ENCODE peak calls at places on chromosomes 2 and 18, in seven cellular contexts. One of them, this sample, is unnamed.

GRCh38 chr2:177169810-177170514 is 42.6 kb upstream of the HNRNPA3 start:
- DNase-seq in GM23248: no peak
- DNase-seq in A549: no peak
- DNase-seq in right atrium auricular region: no peak
- DNase-seq in CD8-positive, alpha-beta T cell: no peak
- DNase-seq in aorta: no peak
- DNase-seq in brain microvascular endothelial cell: no peak
- DNase-seq in this sample: no peak

GRCh38 chr18:51337406-51337805 is 139.9 kb upstream of the MEX3C start:
- DNase-seq in aorta: no peak
- DNase-seq in CD8-positive, alpha-beta T cell: no peak
- DNase-seq in right atrium auricular region: no peak
- DNase-seq in brain microvascular endothelial cell: peak
- DNase-seq in A549: no peak
- DNase-seq in GM23248: peak
- DNase-seq in this sample: no peak

GRCh38 chr2:144156736-144157645 is 362.9 kb downstream of the ZEB2 start:
- DNase-seq in brain microvascular endothelial cell: peak
- DNase-seq in CD8-positive, alpha-beta T cell: no peak
- DNase-seq in GM23248: no peak
- DNase-seq in right atrium auricular region: no peak
- DNase-seq in aorta: no peak
- DNase-seq in A549: no peak
- DNase-seq in this sample: no peak

GRCh38 chr2:63903003-63903402 is 61.3 kb downstream of the UGP2 start:
- DNase-seq in A549: peak
- DNase-seq in GM23248: peak
- DNase-seq in right atrium auricular region: no peak
- DNase-seq in CD8-positive, alpha-beta T cell: no peak
- DNase-seq in aorta: no peak
- DNase-seq in brain microvascular endothelial cell: peak
- DNase-seq in this sample: no peak

GRCh38 chr2:239498981-239499633 is 98.3 kb upstream of the HDAC4 start:
- DNase-seq in brain microvascular endothelial cell: no peak
- DNase-seq in aorta: peak
- DNase-seq in CD8-positive, alpha-beta T cell: no peak
- DNase-seq in right atrium auricular region: peak
- DNase-seq in A549: no peak
- DNase-seq in GM23248: peak
- DNase-seq in this sample: no peak

GRCh38 chr2:30661173-30662107 is 145.8 kb downstream of the CAPN13 start:
- DNase-seq in CD8-positive, alpha-beta T cell: no peak
- DNase-seq in aorta: no peak
- DNase-seq in right atrium auricular region: peak
- DNase-seq in A549: no peak
- DNase-seq in GM23248: no peak
- DNase-seq in brain microvascular endothelial cell: no peak
- DNase-seq in this sample: no peak

GRCh38 chr2:241467777-241468570 is 40.4 kb downstream of the STK25 start:
- DNase-seq in right atrium auricular region: no peak
- DNase-seq in brain microvascular endothelial cell: no peak
- DNase-seq in A549: no peak
- DNase-seq in aorta: no peak
- DNase-seq in GM23248: no peak
- DNase-seq in CD8-positive, alpha-beta T cell: no peak
- DNase-seq in this sample: no peak

GRCh38 chr2:241762933-241763369 is 13.7 kb upstream of the GAL3ST2 start:
- DNase-seq in A549: no peak
- DNase-seq in GM23248: no peak
- DNase-seq in brain microvascular endothelial cell: no peak
- DNase-seq in right atrium auricular region: no peak
- DNase-seq in CD8-positive, alpha-beta T cell: peak
- DNase-seq in aorta: no peak
- DNase-seq in this sample: no peak

GRCh38 chr18:6661692-6662415 is 67.7 kb upstream of the ARHGAP28 start:
- DNase-seq in right atrium auricular region: no peak
- DNase-seq in brain microvascular endothelial cell: no peak
- DNase-seq in A549: no peak
- DNase-seq in GM23248: no peak
- DNase-seq in CD8-positive, alpha-beta T cell: no peak
- DNase-seq in aorta: no peak
- DNase-seq in this sample: no peak

GRCh38 chr2:219045937-219046550 is 4.7 kb upstream of the CFAP65 start:
- DNase-seq in GM23248: peak
- DNase-seq in CD8-positive, alpha-beta T cell: no peak
- DNase-seq in right atrium auricular region: no peak
- DNase-seq in aorta: no peak
- DNase-seq in A549: no peak
- DNase-seq in brain microvascular endothelial cell: peak
- DNase-seq in this sample: no peak

GRCh38 chr2:58895849-58896248 is 654.7 kb upstream of the FANCL start:
- DNase-seq in aorta: no peak
- DNase-seq in brain microvascular endothelial cell: no peak
- DNase-seq in right atrium auricular region: no peak
- DNase-seq in CD8-positive, alpha-beta T cell: no peak
- DNase-seq in A549: no peak
- DNase-seq in GM23248: peak
- DNase-seq in this sample: no peak

GRCh38 chr2:122062506-122062905 is 307.1 kb downstream of the TSN start:
- DNase-seq in CD8-positive, alpha-beta T cell: no peak
- DNase-seq in brain microvascular endothelial cell: no peak
- DNase-seq in right atrium auricular region: no peak
- DNase-seq in GM23248: peak
- DNase-seq in aorta: no peak
- DNase-seq in A549: no peak
- DNase-seq in this sample: no peak

GRCh38 chr2:213021971-213022899 is 129.2 kb downstream of the IKZF2 start:
- DNase-seq in GM23248: peak
- DNase-seq in brain microvascular endothelial cell: peak
- DNase-seq in CD8-positive, alpha-beta T cell: no peak
- DNase-seq in right atrium auricular region: no peak
- DNase-seq in A549: no peak
- DNase-seq in aorta: no peak
- DNase-seq in this sample: no peak

GRCh38 chr2:172995323-172996244 is 80.1 kb upstream of the MAP3K20 start:
- DNase-seq in brain microvascular endothelial cell: peak
- DNase-seq in right atrium auricular region: no peak
- DNase-seq in aorta: peak
- DNase-seq in CD8-positive, alpha-beta T cell: no peak
- DNase-seq in GM23248: peak
- DNase-seq in A549: peak
- DNase-seq in this sample: no peak

GRCh38 chr2:20586379-20586715 is 64.6 kb downstream of the HS1BP3 start:
- DNase-seq in right atrium auricular region: no peak
- DNase-seq in aorta: no peak
- DNase-seq in brain microvascular endothelial cell: no peak
- DNase-seq in A549: no peak
- DNase-seq in GM23248: no peak
- DNase-seq in CD8-positive, alpha-beta T cell: no peak
- DNase-seq in this sample: no peak

GRCh38 chr2:109513749-109514588 is 99.8 kb downstream of the SEPTIN10 start:
- DNase-seq in right atrium auricular region: peak
- DNase-seq in GM23248: peak
- DNase-seq in aorta: peak
- DNase-seq in A549: peak
- DNase-seq in brain microvascular endothelial cell: peak
- DNase-seq in CD8-positive, alpha-beta T cell: no peak
- DNase-seq in this sample: no peak

GRCh38 chr2:170771049-170771937 is 1.1 kb downstream of the ERICH2 start:
- DNase-seq in A549: peak
- DNase-seq in GM23248: peak
- DNase-seq in aorta: no peak
- DNase-seq in brain microvascular endothelial cell: no peak
- DNase-seq in CD8-positive, alpha-beta T cell: no peak
- DNase-seq in right atrium auricular region: no peak
- DNase-seq in this sample: no peak

GRCh38 chr18:75317723-75318122 is 107.1 kb downstream of the TSHZ1 start:
- DNase-seq in CD8-positive, alpha-beta T cell: no peak
- DNase-seq in A549: no peak
- DNase-seq in right atrium auricular region: no peak
- DNase-seq in GM23248: no peak
- DNase-seq in brain microvascular endothelial cell: no peak
- DNase-seq in aorta: no peak
- DNase-seq in this sample: no peak

GRCh38 chr18:75220786-75221355 is 10.3 kb downstream of the TSHZ1 start:
- DNase-seq in aorta: no peak
- DNase-seq in CD8-positive, alpha-beta T cell: no peak
- DNase-seq in brain microvascular endothelial cell: no peak
- DNase-seq in A549: no peak
- DNase-seq in GM23248: no peak
- DNase-seq in right atrium auricular region: no peak
- DNase-seq in this sample: no peak

GRCh38 chr2:171712051-171712450 is 24.8 kb downstream of the DYNC1I2 start:
- DNase-seq in right atrium auricular region: no peak
- DNase-seq in A549: no peak
- DNase-seq in CD8-positive, alpha-beta T cell: no peak
- DNase-seq in brain microvascular endothelial cell: peak
- DNase-seq in GM23248: peak
- DNase-seq in aorta: no peak
- DNase-seq in this sample: no peak

GRCh38 chr2:143347901-143348300 is 218.7 kb downstream of the ARHGAP15 start:
- DNase-seq in A549: no peak
- DNase-seq in brain microvascular endothelial cell: no peak
- DNase-seq in GM23248: no peak
- DNase-seq in right atrium auricular region: no peak
- DNase-seq in aorta: no peak
- DNase-seq in CD8-positive, alpha-beta T cell: no peak
- DNase-seq in this sample: no peak

GRCh38 chr2:47569658-47570398 is 166.9 kb downstream of the MSH2 start:
- DNase-seq in GM23248: peak
- DNase-seq in aorta: no peak
- DNase-seq in right atrium auricular region: no peak
- DNase-seq in A549: peak
- DNase-seq in brain microvascular endothelial cell: no peak
- DNase-seq in CD8-positive, alpha-beta T cell: no peak
- DNase-seq in this sample: no peak

GRCh38 chr2:1742680-1743395 is 1.5 kb downstream of the PXDN start:
- DNase-seq in brain microvascular endothelial cell: peak
- DNase-seq in right atrium auricular region: peak
- DNase-seq in A549: peak
- DNase-seq in CD8-positive, alpha-beta T cell: no peak
- DNase-seq in aorta: peak
- DNase-seq in GM23248: peak
- DNase-seq in this sample: no peak

GRCh38 chr2:225074366-225074765 is 32.1 kb upstream of the DOCK10 start:
- DNase-seq in brain microvascular endothelial cell: peak
- DNase-seq in GM23248: no peak
- DNase-seq in aorta: no peak
- DNase-seq in A549: no peak
- DNase-seq in CD8-positive, alpha-beta T cell: no peak
- DNase-seq in right atrium auricular region: no peak
- DNase-seq in this sample: no peak

GRCh38 chr2:96881349-96882195 is 11.7 kb upstream of the SEMA4C start:
- DNase-seq in GM23248: no peak
- DNase-seq in aorta: no peak
- DNase-seq in right atrium auricular region: no peak
- DNase-seq in CD8-positive, alpha-beta T cell: no peak
- DNase-seq in A549: no peak
- DNase-seq in brain microvascular endothelial cell: no peak
- DNase-seq in this sample: no peak

GRCh38 chr18:61948196-61948800 is 55.5 kb upstream of the RNF152 start:
- DNase-seq in brain microvascular endothelial cell: peak
- DNase-seq in CD8-positive, alpha-beta T cell: no peak
- DNase-seq in GM23248: peak
- DNase-seq in right atrium auricular region: no peak
- DNase-seq in aorta: no peak
- DNase-seq in A549: no peak
- DNase-seq in this sample: no peak

GRCh38 chr18:79062806-79063205 is 6.4 kb upstream of the ATP9B start:
- DNase-seq in A549: no peak
- DNase-seq in right atrium auricular region: no peak
- DNase-seq in GM23248: no peak
- DNase-seq in aorta: no peak
- DNase-seq in CD8-positive, alpha-beta T cell: no peak
- DNase-seq in brain microvascular endothelial cell: no peak
- DNase-seq in this sample: no peak

DNA sequence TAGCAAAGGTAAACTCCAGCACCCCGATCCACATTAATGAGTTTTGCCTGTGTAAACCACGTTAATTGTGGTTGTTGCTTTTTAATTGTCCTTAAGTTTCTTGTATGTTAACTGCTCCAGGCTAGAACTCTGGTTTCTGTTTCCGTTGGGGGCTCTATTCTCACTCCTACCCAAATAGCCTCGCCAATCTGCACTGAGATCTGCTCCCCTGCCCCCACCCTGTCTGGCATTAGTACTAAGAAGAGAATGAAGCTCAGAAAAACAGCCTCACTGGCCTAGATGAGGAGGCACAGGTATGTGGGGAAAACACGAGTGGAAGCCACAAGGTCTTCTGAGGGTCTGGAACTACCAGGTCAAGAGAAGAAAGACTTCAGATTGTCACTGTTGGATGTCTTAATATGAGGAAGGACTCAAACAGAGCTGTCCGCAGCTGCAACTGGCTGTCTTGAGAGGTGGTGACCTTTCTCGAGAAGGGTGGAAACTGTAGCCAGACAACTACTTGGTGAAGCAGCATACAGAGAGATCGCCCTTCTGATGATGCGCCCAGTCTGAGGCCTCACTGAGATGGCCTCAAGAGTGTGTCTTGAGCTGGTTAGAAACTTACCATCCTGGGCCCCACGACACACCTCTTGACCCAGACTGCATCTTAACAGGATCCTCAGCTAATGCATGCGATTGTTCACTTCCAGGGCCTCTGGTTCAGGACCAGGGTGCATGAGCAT is 73.1 kb downstream of the TGOLN2 start:
- DNase-seq in A549: no peak
- DNase-seq in GM23248: no peak
- DNase-seq in aorta: no peak
- DNase-seq in right atrium auricular region: no peak
- DNase-seq in brain microvascular endothelial cell: no peak
- DNase-seq in CD8-positive, alpha-beta T cell: no peak
- DNase-seq in this sample: no peak
- H3K27ac ChIP-seq in A549: no peak
- H3K27ac ChIP-seq in GM23248: no peak
- H3K27ac ChIP-seq in aorta: no peak
- H3K27ac ChIP-seq in right atrium auricular region: no peak
- H3K27ac ChIP-seq in brain microvascular endothelial cell: no peak
- H3K27ac ChIP-seq in CD8-positive, alpha-beta T cell: no peak
- H3K27ac ChIP-seq in this sample: no peak

GRCh38 chr2:12192762-12193161 is 446.3 kb downstream of the LPIN1 start:
- DNase-seq in A549: no peak
- DNase-seq in CD8-positive, alpha-beta T cell: no peak
- DNase-seq in brain microvascular endothelial cell: no peak
- DNase-seq in GM23248: no peak
- DNase-seq in right atrium auricular region: no peak
- DNase-seq in aorta: no peak
- DNase-seq in this sample: no peak
- H3K27ac ChIP-seq in A549: no peak
- H3K27ac ChIP-seq in CD8-positive, alpha-beta T cell: no peak
- H3K27ac ChIP-seq in brain microvascular endothelial cell: no peak
- H3K27ac ChIP-seq in GM23248: no peak
- H3K27ac ChIP-seq in right atrium auricular region: no peak
- H3K27ac ChIP-seq in aorta: no peak
- H3K27ac ChIP-seq in this sample: peak

GRCh38 chr2:100060875-100061274 is 81.5 kb downstream of the AFF3 start:
- DNase-seq in GM23248: no peak
- DNase-seq in brain microvascular endothelial cell: no peak
- DNase-seq in A549: no peak
- DNase-seq in aorta: no peak
- DNase-seq in CD8-positive, alpha-beta T cell: no peak
- DNase-seq in right atrium auricular region: no peak
- DNase-seq in this sample: no peak
- H3K27ac ChIP-seq in GM23248: no peak
- H3K27ac ChIP-seq in brain microvascular endothelial cell: no peak
- H3K27ac ChIP-seq in A549: no peak
- H3K27ac ChIP-seq in aorta: no peak
- H3K27ac ChIP-seq in CD8-positive, alpha-beta T cell: no peak
- H3K27ac ChIP-seq in right atrium auricular region: no peak
- H3K27ac ChIP-seq in this sample: no peak

GRCh38 chr2:201114846-201115245 is 1.1 kb upstream of the CFLAR start:
- DNase-seq in GM23248: peak
- DNase-seq in A549: no peak
- DNase-seq in right atrium auricular region: no peak
- DNase-seq in brain microvascular endothelial cell: no peak
- DNase-seq in CD8-positive, alpha-beta T cell: no peak
- DNase-seq in aorta: no peak
- DNase-seq in this sample: no peak
- H3K27ac ChIP-seq in GM23248: peak
- H3K27ac ChIP-seq in A549: peak
- H3K27ac ChIP-seq in right atrium auricular region: peak
- H3K27ac ChIP-seq in brain microvascular endothelial cell: peak
- H3K27ac ChIP-seq in CD8-positive, alpha-beta T cell: no peak
- H3K27ac ChIP-seq in aorta: no peak
- H3K27ac ChIP-seq in this sample: peak

This sample was measured in esophagus squamous epithelium.